ENCODE peak calls at places on chromosomes 5 and 9, in ten cellular contexts. E is neuronal stem cell, L is left ventricle myocardium inferior, F is keratinocyte, C is lung, Y is spleen, R is endodermal cell, N is astrocyte, X is heart right ventricle, U is aorta. G is an unnamed sample.

GRCh38 chr9:11702529-11702928 is 990.7 kb upstream of the TYRP1 start:
- DNase-seq in L (no peak), C (no peak), E (no peak), N (no peak), X (no peak), F (no peak), R (no peak), Y (no peak), U (no peak), G (no peak)

GRCh38 chr9:95722141-95722540 is 153.3 kb upstream of the ERCC6L2 start:
- DNase-seq in E (no peak), X (no peak), Y (no peak), L (no peak), N (no peak), U (no peak), R (peak; percentile 6), C (no peak), F (no peak), G (no peak)

GRCh38 chr9:113957778-113958430 is 81.8 kb downstream of the ZNF618 start:
- DNase-seq in R (peak; percentile 34), Y (no peak), U (no peak), L (no peak), E (no peak), F (peak; percentile 50), X (no peak), C (no peak), N (peak; percentile 85), G (no peak)

GRCh38 chr9:124222109-124222508 is 35.6 kb upstream of the NEK6 start:
- DNase-seq in L (no peak), C (no peak), Y (peak; percentile 71), F (no peak), E (no peak), N (no peak), R (peak; percentile 26), U (peak; percentile 24), X (no peak), G (no peak)

GRCh38 chr5:16855475-16855874 is 80.6 kb downstream of the MYO10 start:
- DNase-seq in Y (no peak), U (no peak), X (peak; percentile 56), L (no peak), R (no peak), F (no peak), N (peak; percentile 41), E (peak; percentile 54), C (no peak), G (no peak)

GRCh38 chr9:108477538-108478006 is 378.2 kb downstream of the ACTL7B start:
- DNase-seq in E (no peak), Y (no peak), N (peak; percentile 83), F (peak; percentile 13), X (no peak), U (no peak), C (no peak), L (no peak), R (no peak), G (no peak)

GRCh38 chr5:145483211-145483610 is 351.9 kb downstream of the PRELID2 start:
- DNase-seq in C (no peak), E (no peak), N (peak; percentile 62), X (no peak), F (peak; percentile 62), L (no peak), Y (no peak), R (no peak), U (no peak), G (no peak)

GRCh38 chr5:180330810-180331646 is 22.1 kb downstream of the GFPT2 start:
- DNase-seq in Y (peak; percentile 19), U (peak; percentile 78), N (peak; percentile 100), E (no peak), C (peak; percentile 61), L (peak; percentile 59), R (peak; percentile 69), X (peak; percentile 43), F (no peak), G (no peak)

DNA sequence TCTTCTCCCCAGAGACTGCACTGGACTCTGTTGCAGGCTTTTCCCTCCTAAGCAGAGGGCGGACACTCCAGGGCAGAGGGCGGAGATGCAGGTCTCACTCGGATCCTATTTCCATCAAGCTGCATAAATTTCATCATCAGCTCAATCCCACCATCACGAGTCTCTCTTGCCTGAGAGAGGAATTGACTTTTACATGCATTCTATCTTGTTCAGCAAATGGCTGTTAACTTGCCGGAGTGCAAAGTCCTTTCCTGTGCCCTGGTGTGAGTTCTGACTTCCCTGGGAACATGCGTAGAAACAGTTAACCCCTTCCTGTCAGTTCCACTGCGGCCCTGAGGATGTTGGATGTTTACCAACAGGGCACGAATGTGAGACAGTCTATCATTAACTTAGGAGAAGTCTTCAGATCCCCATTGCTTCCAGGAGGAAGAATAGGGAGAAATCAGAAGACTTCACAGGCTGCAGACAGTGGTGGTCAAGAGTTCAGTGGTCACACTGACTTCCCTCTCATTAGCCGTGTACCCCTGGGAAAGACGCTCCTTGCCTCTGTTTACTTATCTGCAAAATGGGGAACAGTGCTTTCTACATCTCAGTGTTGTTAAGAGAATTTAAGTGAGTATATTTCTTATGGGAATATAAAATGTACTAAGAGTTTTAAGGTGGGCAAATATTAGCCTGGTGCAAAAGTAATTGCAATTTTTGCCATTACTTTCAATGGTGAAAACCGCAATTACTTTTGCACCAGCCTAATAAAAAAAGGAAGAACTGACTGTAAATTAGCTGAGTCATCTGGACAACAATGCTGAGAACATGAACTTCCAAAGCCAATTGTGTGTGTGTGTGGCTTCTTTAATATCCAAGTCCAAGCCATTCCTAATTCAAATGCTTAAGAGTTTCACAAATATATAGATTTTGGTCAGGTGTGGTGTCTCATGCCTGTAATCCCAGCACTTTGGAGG is 248.0 kb downstream of the DRD1 start:
- DNase-seq in R (peak; percentile 66), C (no peak), F (no peak), U (no peak), Y (no peak), E (no peak), L (no peak), X (no peak), N (peak; percentile 31), G (no peak)
- H3K4me3 ChIP-seq in R (no peak overlapping the region), C (no peak overlapping the region), F (no peak overlapping the region), U (no peak overlapping the region), Y (no peak overlapping the region), E (no peak overlapping the region), L (no peak overlapping the region), X (no peak overlapping the region), N (no peak overlapping the region), G (no peak overlapping the region)

GRCh38 chr5:9265391-9266287 is 280.2 kb downstream of the SEMA5A start:
- DNase-seq in N (peak; percentile 96), C (peak; percentile 75), X (peak; percentile 26), Y (no peak), L (peak; percentile 36), E (no peak), F (peak; percentile 7), U (peak; percentile 47), R (peak; percentile 75), G (no peak)

GRCh38 chr5:9269024-9269423 is 276.9 kb downstream of the SEMA5A start:
- DNase-seq in F (peak; percentile 33), E (no peak), U (no peak), L (no peak), X (no peak), C (no peak), N (peak; percentile 26), Y (no peak), R (no peak), G (no peak)

GRCh38 chr5:9263656-9264055 is 282.2 kb downstream of the SEMA5A start:
- DNase-seq in R (no peak), X (no peak), L (no peak), N (no peak), E (no peak), F (no peak), Y (no peak), C (no peak), U (no peak), G (no peak)

DNA sequence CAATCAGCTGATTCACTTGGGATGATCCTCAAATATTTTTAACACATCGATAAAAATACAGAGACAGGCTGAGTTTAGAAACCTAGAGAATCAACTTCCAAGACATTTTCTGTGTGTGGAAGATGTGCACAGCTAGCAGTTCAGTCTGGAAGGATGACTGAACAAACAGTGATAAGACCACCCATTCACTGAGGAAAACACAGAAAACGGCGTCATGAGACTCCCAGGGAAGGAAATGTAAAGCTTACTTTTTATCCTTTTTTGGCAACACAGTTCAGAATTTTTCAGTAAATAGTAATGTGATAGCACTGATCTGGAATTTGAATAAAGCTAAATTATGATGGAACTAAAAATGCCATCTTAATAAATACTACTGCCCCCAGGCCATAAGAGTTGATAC is 277.6 kb downstream of the SEMA5A start:
- DNase-seq in L (no peak), U (no peak), Y (no peak), E (no peak), C (no peak), X (no peak), F (no peak), R (no peak), N (no peak), G (no peak)
- H3K27me3 ChIP-seq in L (no peaks in the 10 kb centered on the region), U (no peaks in the 10 kb centered on the region), Y (no peaks in the 10 kb centered on the region), E (no peaks in the 10 kb centered on the region), C (no peaks in the 10 kb centered on the region), X (no peaks in the 10 kb centered on the region), F (no peaks in the 10 kb centered on the region), R (no peaks in the 10 kb centered on the region), N (no peaks in the 10 kb centered on the region), G (no peaks in the 10 kb centered on the region)

DNA sequence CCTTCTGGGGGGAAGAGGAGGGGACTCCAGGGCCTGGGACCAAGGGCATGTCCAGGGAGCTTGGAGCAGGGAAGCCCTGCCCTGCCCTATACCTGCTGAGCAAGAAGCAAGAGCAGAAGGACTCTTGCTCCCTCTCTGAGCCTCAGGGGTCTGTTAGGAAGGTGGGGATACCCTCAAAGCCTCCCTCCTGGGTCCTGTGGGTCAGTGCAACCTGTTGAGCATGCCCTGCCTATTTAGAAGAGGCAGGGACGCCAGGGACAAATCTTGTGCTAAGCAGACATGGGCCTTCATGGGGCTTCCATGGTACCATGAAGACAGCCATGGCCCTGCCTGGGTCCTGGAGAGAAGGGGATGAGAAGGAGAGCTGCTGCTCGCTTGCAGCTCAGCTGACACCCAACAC is 39.4 kb downstream of the C9orf50 start:
- DNase-seq in F (no peak), Y (no peak), E (no peak), U (no peak), X (no peak), C (no peak), L (no peak), N (no peak), R (no peak), G (no peak)
- H3K4me1 ChIP-seq in F (no peaks in the 10 kb centered on the region), Y (no peaks in the 10 kb centered on the region), E (peaks cover 7% of the 10 kb centered on the region), U (no peaks in the 10 kb centered on the region), X (peaks cover 10% of the 10 kb centered on the region), C (no peaks in the 10 kb centered on the region), L (peaks cover 7% of the 10 kb centered on the region), N (peaks cover 6% of the 10 kb centered on the region), R (no peaks in the 10 kb centered on the region), G (peaks cover 33% of the 10 kb centered on the region)

GRCh38 chr9:126483468-126484056 is 130.2 kb upstream of the LMX1B start:
- DNase-seq in C (no peak), N (no peak), Y (peak; percentile 69), E (no peak), X (no peak), F (no peak), L (no peak), R (no peak), U (no peak), G (no peak)

GRCh38 chr9:126481862-126482261 is 131.9 kb upstream of the LMX1B start:
- DNase-seq in E (no peak), C (no peak), N (no peak), L (no peak), Y (no peak), X (no peak), R (no peak), F (no peak), U (peak; percentile 23), G (no peak)

GRCh38 chr9:126479515-126479914 is 134.2 kb upstream of the LMX1B start:
- DNase-seq in L (no peak), F (no peak), X (no peak), C (no peak), U (peak; percentile 18), E (no peak), N (no peak), R (no peak), Y (no peak), G (no peak)

GRCh38 chr9:126480810-126481209 is 132.9 kb upstream of the LMX1B start:
- DNase-seq in Y (no peak), X (no peak), R (no peak), U (peak; percentile 32), E (no peak), N (no peak), L (no peak), F (no peak), C (no peak), G (no peak)

DNA sequence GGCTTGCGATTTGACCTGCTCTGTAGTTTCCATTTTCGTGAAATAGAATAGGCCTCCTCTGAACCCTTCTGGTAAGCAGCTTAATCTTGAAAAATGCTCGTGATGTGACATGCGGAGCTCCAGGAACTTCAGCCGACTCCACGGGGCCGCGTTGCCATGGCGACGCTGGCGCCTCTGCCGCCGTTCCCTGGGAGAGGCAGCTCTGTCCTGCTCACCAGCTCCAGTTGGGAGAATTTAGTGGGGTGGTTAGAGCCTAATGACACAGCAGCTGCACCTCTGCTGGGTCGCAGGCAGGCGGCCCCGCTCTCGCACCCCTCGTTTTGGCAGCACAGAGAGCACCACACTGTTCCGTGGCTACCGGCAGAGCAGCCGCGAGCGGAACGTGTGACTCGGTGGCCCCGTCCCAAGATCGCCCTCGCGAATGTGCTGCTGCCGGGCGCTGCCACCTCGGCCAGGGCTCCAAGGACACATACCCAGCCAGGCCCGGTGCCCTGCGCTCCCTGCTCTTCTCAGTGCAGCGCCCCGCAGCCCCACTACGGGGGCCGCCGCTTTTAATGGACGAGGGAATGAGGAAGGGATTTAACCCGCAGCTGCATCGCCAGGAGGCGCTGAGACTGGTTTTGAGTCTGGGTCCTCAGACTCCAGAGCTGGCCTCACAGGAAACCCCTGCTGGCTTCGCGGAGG is 131.2 kb upstream of the LMX1B start:
- DNase-seq in L (no peak), U (peak; percentile 77), Y (peak; percentile 74), N (peak; percentile 83), F (no peak), X (no peak), C (no peak), E (peak; percentile 71), R (peak; percentile 89), G (no peak)
- H3K4me3 ChIP-seq in L (no peak overlapping the region), U (no peak overlapping the region), Y (no peak overlapping the region), N (peak overlapping the region; percentile 38), F (no peak overlapping the region), X (no peak overlapping the region), C (no peak overlapping the region), E (peak overlapping the region; percentile 73), R (no peak overlapping the region), G (no peak overlapping the region)

G was measured in CD8-positive, alpha-beta T cell.